ENCODE peak calls at places on chromosomes 11 and 22, in eight cellular contexts. K is NCI-H774, C is adipocyte, G is nucleus accumbens, A is pancreas, S is mesenchymal stem cell, Y is renal cortical epithelial cell, D is GM12865. B is an unnamed sample.
A peak's percentile ranks its signal among the peaks of the same experiment; 100 is the strongest.

GRCh38 chr11:127653071-127653470 is 652.5 kb upstream of the KIRREL3 start:
- DNase-seq in Y (peak; percentile 88), K (no peak), A (no peak), D (no peak), C (no peak), S (no peak), G (no peak), B (no peak)

GRCh38 chr11:76209956-76210885 is 3.9 kb upstream of the WNT11 start:
- DNase-seq in C (peak; percentile 90), K (peak; percentile 68), Y (peak; percentile 15), S (peak; percentile 69), D (peak; percentile 30), A (peak; percentile 69), G (no peak), B (no peak)

GRCh38 chr11:30468881-30469280 is 117.3 kb downstream of the MPPED2 start:
- DNase-seq in G (no peak), K (no peak), A (no peak), Y (no peak), C (no peak), D (no peak), S (no peak), B (no peak)

GRCh38 chr11:9206496-9206895 is 58.7 kb downstream of the DENND5A start:
- DNase-seq in Y (no peak), K (no peak), G (no peak), D (no peak), S (peak; percentile 79), C (peak; percentile 75), A (no peak), B (no peak)

GRCh38 chr11:16148301-16148787 is 208.0 kb downstream of the SOX6 start:
- DNase-seq in C (no peak), K (no peak), S (no peak), D (no peak), A (no peak), Y (peak; percentile 45), G (no peak), B (peak; percentile 93)

GRCh38 chr11:2315395-2316168 is 13.8 kb downstream of the TSPAN32 start:
- DNase-seq in G (no peak), Y (no peak), S (no peak), C (no peak), K (no peak), A (peak; percentile 16), D (no peak), B (no peak)

GRCh38 chr22:48097723-48098122 is 1335.3 kb downstream of the TBC1D22A start:
- DNase-seq in A (no peak), K (no peak), C (no peak), D (peak; percentile 60), G (no peak), Y (no peak), S (no peak), B (no peak)

GRCh38 chr11:102926946-102927623 is 28.4 kb downstream of the MMP13 start:
- DNase-seq in G (no peak), K (no peak), A (no peak), C (no peak), D (no peak), Y (no peak), S (no peak), B (no peak)

GRCh38 chr22:44057411-44057987 is 33.4 kb downstream of the PARVB start:
- DNase-seq in D (no peak), K (no peak), S (no peak), Y (no peak), G (peak; percentile 10), C (no peak), A (no peak), B (no peak)

GRCh38 chr22:37230673-37231405 is 13.2 kb downstream of the RAC2 start:
- DNase-seq in K (no peak), A (no peak), G (no peak), D (peak; percentile 84), Y (no peak), C (no peak), S (no peak), B (no peak)

GRCh38 chr22:44801476-44801875 is 49.1 kb downstream of the ARHGAP8 start:
- DNase-seq in D (no peak), K (no peak), S (no peak), A (no peak), G (no peak), Y (no peak), C (no peak), B (no peak)

GRCh38 chr22:28976588-28976987 is 85.0 kb downstream of the C22orf31 start:
- DNase-seq in K (no peak), A (no peak), C (peak; percentile 70), Y (peak; percentile 93), G (no peak), S (peak; percentile 62), D (peak; percentile 14), B (peak; percentile 92)

GRCh38 chr22:26592368-26593015 is 2.6 kb upstream of the TPST2 start:
- DNase-seq in S (no peak), G (no peak), A (no peak), Y (no peak), C (no peak), K (no peak), D (peak; percentile 92), B (no peak)

GRCh38 chr22:49257551-49257951 is 570.1 kb downstream of the BRD1 start:
- DNase-seq in A (peak; percentile 2), K (no peak), D (no peak), Y (no peak), S (no peak), G (no peak), C (no peak), B (no peak)

GRCh38 chr11:82988936-82989627 is 82.6 kb downstream of the RAB30 start:
- DNase-seq in K (peak; percentile 60), G (peak; percentile 86), D (no peak), C (no peak), Y (no peak), S (no peak), A (no peak), B (peak; percentile 75)